ENCODE peak calls at places on chromosomes 5 and 9, in six cellular contexts. W, D, G, Q, Z and K are unnamed samples.

GRCh38 chr5:95900383-95900958 is 61.2 kb downstream of the ELL2 start:
- DNase-seq in Z (no peak), G (no peak), Q (no peak), W (no peak), D (no peak), K (no peak)

GRCh38 chr5:172095368-172095960 is 89.0 kb upstream of the FBXW11 start:
- DNase-seq in Q (no peak), W (no peak), D (no peak), G (no peak), Z (no peak), K (no peak)

GRCh38 chr5:1019001-1019651 is 10.5 kb downstream of the NKD2 start:
- DNase-seq in Z (no peak), Q (no peak), G (no peak), D (no peak), W (no peak), K (no peak)

GRCh38 chr5:11555171-11555570 is 349.1 kb downstream of the CTNND2 start:
- DNase-seq in Q (peak), G (no peak), W (no peak), Z (no peak), D (no peak), K (no peak)

GRCh38 chr9:37676411-37676830 is 25.7 kb downstream of the FRMPD1 start:
- DNase-seq in Q (no peak), Z (no peak), G (no peak), D (no peak), W (no peak), K (no peak)

GRCh38 chr9:135136991-135137390 is 49.5 kb downstream of the OLFM1 start:
- DNase-seq in D (no peak), W (no peak), Z (no peak), G (no peak), Q (no peak), K (no peak)

GRCh38 chr9:37042421-37042820 is 8.4 kb upstream of the PAX5 start:
- DNase-seq in W (no peak), G (no peak), Q (no peak), D (no peak), Z (no peak), K (no peak)

GRCh38 chr5:119117237-119117636 is 46.4 kb downstream of the DMXL1 start:
- DNase-seq in Q (no peak), D (no peak), W (no peak), Z (no peak), G (no peak), K (no peak)

GRCh38 chr5:1208221-1208742 is 6.9 kb downstream of the SLC6A19 start:
- DNase-seq in Q (no peak), W (no peak), G (no peak), D (no peak), Z (no peak), K (no peak)

GRCh38 chr5:72163349-72163983 is 56.2 kb downstream of the MAP1B start:
- DNase-seq in G (no peak), W (no peak), D (no peak), Z (no peak), Q (no peak), K (no peak)

GRCh38 chr5:95216136-95216955 is 68.5 kb downstream of the MCTP1 start:
- DNase-seq in Q (no peak), Z (no peak), D (no peak), G (no peak), W (no peak), K (no peak)

GRCh38 chr5:94745786-94746730 is 127.6 kb downstream of the SLF1 start:
- DNase-seq in Z (no peak), G (no peak), W (peak), D (no peak), Q (no peak), K (no peak)

GRCh38 chr5:176542135-176542595 is 5.0 kb upstream of the RNF44 start:
- DNase-seq in D (peak), G (no peak), Z (no peak), W (no peak), Q (no peak), K (no peak)

GRCh38 chr9:69168709-69169217 is 5.3 kb upstream of the TJP2 start:
- DNase-seq in G (peak), Z (no peak), Q (peak), W (no peak), D (peak), K (no peak)

GRCh38 chr5:134813407-134813806 is 32.4 kb upstream of the C5orf24 start:
- DNase-seq in G (no peak), W (peak), D (no peak), Q (no peak), Z (no peak), K (no peak)

GRCh38 chr5:58854396-58854795 is 271.5 kb downstream of the RAB3C start:
- DNase-seq in G (no peak), D (no peak), Z (no peak), W (no peak), Q (no peak), K (no peak)

GRCh38 chr5:13648822-13649221 is 295.7 kb downstream of the DNAH5 start:
- DNase-seq in Q (no peak), D (no peak), W (no peak), G (no peak), Z (no peak), K (no peak)

GRCh38 chr9:137478613-137479314 is 19.6 kb upstream of the NSMF start:
- DNase-seq in G (no peak), Q (no peak), Z (no peak), D (no peak), W (no peak), K (no peak)

GRCh38 chr9:128384801-128385492 is 13.8 kb downstream of the URM1 start:
- DNase-seq in W (no peak), Z (no peak), D (no peak), Q (no peak), G (no peak), K (no peak)

GRCh38 chr5:74304536-74304935 is 336.0 kb downstream of the ENC1 start:
- DNase-seq in G (no peak), W (no peak), Z (no peak), Q (no peak), D (no peak), K (no peak)

GRCh38 chr9:88807426-88807825 is 183.8 kb upstream of the S1PR3 start:
- DNase-seq in Q (no peak), Z (no peak), W (no peak), G (no peak), D (no peak), K (no peak)

GRCh38 chr5:113378960-113379541 is 55.7 kb downstream of the TSSK1B start:
- DNase-seq in Q (peak), G (peak), D (peak), Z (peak), W (peak), K (peak)

GRCh38 chr5:129905467-129906176 is 1.4 kb downstream of the CHSY3 start:
- DNase-seq in G (no peak), Q (no peak), Z (no peak), W (no peak), D (no peak), K (no peak)

GRCh38 chr9:118736406-118736805 is 632.8 kb downstream of the BRINP1 start:
- DNase-seq in G (no peak), Z (no peak), Q (no peak), W (no peak), D (no peak), K (no peak)

GRCh38 chr9:113620377-113621161 is 157.0 kb downstream of the RGS3 start:
- DNase-seq in D (no peak), W (no peak), Q (peak), Z (peak), G (no peak), K (no peak)

GRCh38 chr5:171736976-171737848 is 48.4 kb upstream of the SMIM23 start:
- DNase-seq in Z (no peak), D (no peak), Q (no peak), W (no peak), G (no peak), K (no peak)

GRCh38 chr9:121598167-121599000 is 53.0 kb upstream of the DAB2IP start:
- DNase-seq in G (no peak), D (no peak), W (no peak), Q (no peak), Z (peak), K (no peak)

GRCh38 chr9:6348766-6349165 is 20.6 kb downstream of the TPD52L3 start:
- DNase-seq in D (no peak), Z (no peak), Q (no peak), W (no peak), G (no peak), K (no peak)

GRCh38 chr9:86942352-86943222 is 4.7 kb downstream of the GAS1 start:
- DNase-seq in W (no peak), Z (no peak), G (no peak), D (no peak), Q (no peak), K (no peak)

GRCh38 chr5:142215915-142216681 is 107.5 kb downstream of the NDFIP1 start:
- DNase-seq in Z (no peak), W (no peak), Q (peak), G (no peak), D (no peak), K (no peak)

DNA sequence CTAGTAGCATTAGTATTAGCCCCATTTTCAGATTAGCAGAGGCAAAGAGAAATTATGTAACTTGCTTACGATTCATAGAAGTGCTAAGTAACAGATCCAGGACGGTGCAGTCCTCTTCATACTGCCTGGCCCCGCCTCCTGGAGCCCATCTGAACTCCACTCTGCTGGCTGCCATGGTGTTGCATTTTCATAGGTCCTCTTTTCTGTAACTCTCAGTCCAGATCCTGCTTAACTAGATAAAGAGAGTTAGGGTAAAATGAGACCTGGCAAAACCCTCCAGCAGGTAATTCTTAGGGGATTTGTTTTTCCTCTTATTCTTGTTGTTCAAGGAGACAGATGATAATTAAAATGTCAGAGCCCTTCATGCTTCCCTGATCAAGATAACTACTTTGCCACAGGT is 135.1 kb upstream of the EFNA5 start:
- DNase-seq in D (no peak), Z (no peak), G (no peak), Q (no peak), W (no peak), K (no peak)
- TF ChIP-seq POLR2A in D (no peak), Z (no peak), G (no peak), Q (no peak), W (no peak), K (no peak)

DNA sequence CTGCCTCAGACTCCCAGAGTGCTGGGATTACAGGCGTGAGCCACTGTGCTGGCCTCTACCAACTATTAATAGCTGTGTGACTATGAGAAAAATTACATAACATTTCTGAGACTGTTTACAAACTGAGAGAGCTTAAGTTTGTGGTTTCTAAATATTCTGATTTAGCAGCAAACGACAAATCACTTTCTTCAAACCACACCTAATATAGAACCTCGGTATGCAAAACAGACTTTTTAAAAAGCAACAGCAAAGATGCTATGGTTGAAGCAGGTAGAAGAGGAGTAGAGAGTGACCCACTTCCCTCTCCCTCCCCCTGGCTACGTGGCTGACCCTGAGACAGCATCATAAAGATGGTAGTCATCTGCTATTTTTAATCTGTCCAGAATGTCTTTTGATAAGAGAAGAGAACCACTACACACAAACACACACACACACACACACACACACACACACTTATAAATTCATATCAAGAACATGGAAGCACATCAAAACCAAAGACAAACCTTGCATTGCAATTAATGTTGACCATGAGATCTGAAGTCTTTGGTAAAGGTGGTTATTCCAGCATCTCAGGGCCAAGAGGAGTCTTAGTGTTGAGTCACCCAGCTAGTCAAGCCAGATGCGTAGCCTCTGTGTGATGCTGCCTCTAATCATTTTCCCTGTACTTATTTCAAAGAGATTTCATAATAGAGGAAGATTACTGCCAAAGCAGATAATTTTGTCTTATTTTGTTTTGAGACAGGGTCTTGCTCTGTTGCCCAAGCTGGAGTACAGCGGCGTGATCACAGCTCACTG is 58.1 kb upstream of the TMEM215 start:
- DNase-seq in G (no peak), D (no peak), Q (no peak), Z (no peak), W (no peak), K (no peak)
- TF ChIP-seq TAF1 in G (no peak), D (no peak), Q (no peak), Z (no peak), W (no peak), K (no peak)

DNA sequence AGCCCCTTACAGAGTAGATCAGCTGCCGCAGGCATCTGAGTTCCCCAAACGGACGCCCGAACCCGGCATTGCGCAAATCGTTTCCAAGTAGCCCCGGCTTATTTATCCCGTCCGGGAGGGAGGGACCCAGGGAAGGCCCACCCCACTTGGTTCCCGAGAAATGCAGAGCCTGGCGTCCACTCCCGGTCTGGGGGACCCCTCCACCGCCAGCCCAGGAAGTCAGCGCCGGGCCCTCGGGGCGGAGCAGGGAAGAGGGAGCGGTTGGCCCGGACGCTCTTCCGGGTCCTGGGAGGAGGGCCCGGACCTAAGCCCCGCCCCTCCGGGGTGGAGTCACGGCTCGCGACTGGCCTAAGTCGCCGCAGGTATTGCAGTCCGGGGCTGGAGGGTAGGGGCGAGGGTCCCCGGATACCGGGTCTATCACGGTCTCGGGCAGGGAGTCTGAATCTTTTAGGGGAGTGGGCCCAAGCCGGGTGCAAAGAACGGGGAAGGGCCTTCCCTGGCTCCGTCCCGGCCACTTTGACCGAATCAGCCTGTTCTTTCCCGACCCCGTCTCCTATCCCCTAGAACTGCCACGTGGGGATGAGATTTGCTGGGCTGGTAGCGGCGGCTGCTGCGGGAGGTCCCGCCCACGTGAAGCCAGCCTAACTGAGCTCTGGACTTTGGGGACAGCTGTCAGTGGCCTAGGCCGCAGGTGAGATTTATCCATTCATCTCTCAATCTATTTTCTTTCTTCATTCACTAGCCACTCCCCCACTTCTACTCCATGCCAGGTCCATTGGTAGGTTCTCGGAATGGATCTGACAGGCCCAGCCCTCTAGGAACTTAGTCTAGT is at the start of gene RABEPK:
- DNase-seq in D (peak), G (peak), W (peak), Q (peak), Z (peak), K (peak)
- TF ChIP-seq POLR2A in D (peak), G (peak), W (peak), Q (peak), Z (peak), K (peak)

GRCh38 chr5:82046268-82046621 is 74.4 kb downstream of the ATG10 start:
- DNase-seq in D (no peak), Z (no peak), Q (no peak), W (no peak), G (no peak), K (no peak)
- TF ChIP-seq TAF1 in D (no peak), Z (no peak), Q (no peak), W (no peak), G (no peak), K (no peak)